ENCODE peak calls at places on chromosome 2, in eight cellular contexts. S is HEK293T; P is DMS153; F is cardiac fibroblast; A is non-pigmented ciliary epithelial cell; D is kidney epithelial cell; C is activated CD8-positive, alpha-beta T cell treated with anti-CD3 and anti-CD28 coated beads for 36 hours; H is cerebellum. O is an unnamed sample.

GRCh38 chr2:235106874-235107639 is 155.2 kb downstream of the SH3BP4 start:
- DNase-seq in S (peak; percentile 62), F (peak; percentile 84), A (no peak), C (peak; percentile 49), D (peak; percentile 25), P (peak; percentile 61), H (peak; percentile 23), O (no peak)

GRCh38 chr2:128308284-128308731 is 10.4 kb downstream of the HS6ST1 start:
- DNase-seq in A (no peak), H (no peak), P (no peak), F (no peak), D (no peak), C (no peak), S (no peak), O (no peak)

GRCh38 chr2:149534674-149535073 is 52.9 kb downstream of the MMADHC start:
- DNase-seq in P (no peak), A (no peak), S (no peak), C (no peak), F (no peak), H (no peak), D (no peak), O (no peak)

GRCh38 chr2:240960963-240961876 is 37.2 kb upstream of the SNED1 start:
- DNase-seq in A (no peak), P (no peak), F (peak; percentile 61), D (no peak), H (no peak), C (no peak), S (no peak), O (no peak)

GRCh38 chr2:203407496-203407895 is 79.3 kb downstream of the ABI2 start:
- DNase-seq in F (no peak), H (no peak), A (no peak), C (no peak), D (no peak), P (no peak), S (no peak), O (no peak)

GRCh38 chr2:111165084-111165483 is 44.4 kb downstream of the BCL2L11 start:
- DNase-seq in S (no peak), A (no peak), C (no peak), D (no peak), H (no peak), P (no peak), F (no peak), O (no peak)

GRCh38 chr2:17620280-17620679 is 79.8 kb downstream of the VSNL1 start:
- DNase-seq in F (peak; percentile 71), P (no peak), D (no peak), S (no peak), A (no peak), C (no peak), H (peak; percentile 89), O (peak; percentile 66)

GRCh38 chr2:72137498-72138010 is 10.1 kb downstream of the CYP26B1 start:
- DNase-seq in C (peak; percentile 73), P (no peak), S (peak; percentile 79), A (no peak), D (no peak), F (no peak), H (peak; percentile 71), O (no peak)

GRCh38 chr2:113979172-113980128 is 89.6 kb downstream of the ACTR3 start:
- DNase-seq in S (peak; percentile 24), P (no peak), D (no peak), H (no peak), C (peak; percentile 82), A (no peak), F (no peak), O (no peak)

GRCh38 chr2:66437055-66437454 is 2.1 kb downstream of the MEIS1 start:
- DNase-seq in F (peak; percentile 33), S (no peak), P (no peak), C (no peak), H (no peak), D (no peak), A (no peak), O (no peak)

GRCh38 chr2:111072220-111072871 is 48.4 kb upstream of the BCL2L11 start:
- DNase-seq in P (peak; percentile 20), A (peak; percentile 77), H (no peak), S (no peak), D (peak; percentile 74), F (peak; percentile 77), C (no peak), O (peak; percentile 14)

GRCh38 chr2:19711470-19712372 is 190.1 kb downstream of the TTC32 start:
- DNase-seq in P (peak; percentile 79), H (no peak), S (peak; percentile 15), A (peak; percentile 96), F (peak; percentile 97), D (peak; percentile 94), C (no peak), O (peak; percentile 84)

GRCh38 chr2:235539773-235540172 is 45.9 kb downstream of the AGAP1 start:
- DNase-seq in C (no peak), S (no peak), H (no peak), P (no peak), F (no peak), D (no peak), A (no peak), O (no peak)

GRCh38 chr2:119223521-119224390 is at the start of gene STEAP3:
- DNase-seq in F (peak; percentile 60), H (peak; percentile 75), A (no peak), C (peak; percentile 17), S (peak; percentile 78), D (no peak), P (peak; percentile 62), O (no peak)

GRCh38 chr2:30708491-30709290 is 98.6 kb downstream of the CAPN13 start:
- DNase-seq in H (no peak), F (peak; percentile 40), A (no peak), C (no peak), P (no peak), S (no peak), D (no peak), O (no peak)

GRCh38 chr2:66270247-66270646 is 164.7 kb upstream of the MEIS1 start:
- DNase-seq in A (no peak), S (no peak), F (no peak), P (no peak), H (no peak), C (no peak), D (no peak), O (no peak)

GRCh38 chr2:88061295-88061694 is 5.7 kb upstream of the KRCC1 start:
- DNase-seq in H (no peak), D (no peak), F (no peak), P (no peak), S (no peak), C (no peak), A (no peak), O (no peak)

GRCh38 chr2:68577183-68577582 is 66.2 kb upstream of the PROKR1 start:
- DNase-seq in P (no peak), H (no peak), D (no peak), F (peak; percentile 23), C (no peak), S (no peak), A (no peak), O (no peak)

GRCh38 chr2:80102026-80102425 is 202.5 kb downstream of the LRRTM1 start:
- DNase-seq in P (no peak), D (no peak), H (no peak), C (no peak), F (peak; percentile 42), S (no peak), A (no peak), O (peak; percentile 6)

GRCh38 chr2:25993049-25993448 is 10.8 kb upstream of the KIF3C start:
- DNase-seq in D (no peak), A (no peak), C (no peak), H (no peak), S (no peak), P (no peak), F (no peak), O (no peak)

GRCh38 chr2:25056391-25056821 is 14.5 kb downstream of the EFR3B start:
- DNase-seq in H (no peak), D (no peak), P (no peak), A (no peak), F (no peak), C (no peak), S (no peak), O (no peak)

GRCh38 chr2:239677455-239678185 is 276.8 kb upstream of the HDAC4 start:
- DNase-seq in F (no peak), C (no peak), S (no peak), D (no peak), H (no peak), A (no peak), P (no peak), O (no peak)

GRCh38 chr2:237097911-237098702 is 12.4 kb downstream of the COPS8 start:
- DNase-seq in A (peak; percentile 91), F (peak; percentile 88), S (no peak), H (no peak), C (no peak), P (no peak), D (peak; percentile 47), O (peak; percentile 91)

GRCh38 chr2:40158781-40159180 is 293.1 kb downstream of the SLC8A1 start:
- DNase-seq in S (no peak), H (no peak), C (no peak), A (no peak), F (no peak), D (no peak), P (peak; percentile 33), O (no peak)

GRCh38 chr2:65402780-65403528 is 29.4 kb downstream of the SPRED2 start:
- DNase-seq in F (peak; percentile 65), C (no peak), D (no peak), S (no peak), A (no peak), P (no peak), H (no peak), O (no peak)

GRCh38 chr2:52732849-52733395 is 1034.7 kb upstream of the CHAC2 start:
- DNase-seq in P (no peak), S (no peak), D (no peak), C (no peak), H (no peak), F (no peak), A (no peak), O (no peak)

GRCh38 chr2:12948963-12949353 is 232.2 kb downstream of the TRIB2 start:
- DNase-seq in D (no peak), S (no peak), A (no peak), C (peak; percentile 33), F (no peak), H (no peak), P (no peak), O (no peak)

GRCh38 chr2:175957845-175958244 is 44.2 kb downstream of the LNPK start:
- DNase-seq in S (no peak), C (no peak), A (no peak), F (no peak), H (no peak), P (no peak), D (no peak), O (no peak)

GRCh38 chr2:125979886-125980285 is 676.1 kb upstream of the GYPC start:
- DNase-seq in S (no peak), A (no peak), C (no peak), P (peak; percentile 44), H (no peak), D (no peak), F (no peak), O (no peak)

GRCh38 chr2:20599861-20600461 is 50.9 kb downstream of the HS1BP3 start:
- DNase-seq in S (no peak), P (no peak), F (no peak), H (no peak), C (no peak), A (no peak), D (no peak), O (no peak)

GRCh38 chr2:72630767-72631166 is 195.1 kb downstream of the EXOC6B start:
- DNase-seq in C (no peak), A (no peak), P (no peak), S (no peak), D (no peak), F (peak; percentile 65), H (no peak), O (no peak)

GRCh38 chr2:61254536-61254935 is 92.5 kb downstream of the C2orf74 start:
- DNase-seq in F (no peak), D (no peak), A (no peak), P (no peak), H (no peak), C (no peak), S (no peak), O (no peak)

GRCh38 chr2:27737676-27738348 is 33.7 kb upstream of the MRPL33 start:
- DNase-seq in P (no peak), C (no peak), A (peak; percentile 63), H (no peak), S (no peak), D (no peak), F (peak; percentile 96), O (peak; percentile 81)

O was measured in epithelial cell of prostate.